ENCODE peak calls at places on chromosomes 7 and 10, in four cellular contexts. Q is NCI-H187, P is BE2C, W is GM23248. G is an unnamed sample.
A peak's percentile ranks its signal among the peaks of the same experiment; 100 is the strongest.

GRCh38 chr7:25382175-25382574 is 153.9 kb upstream of the NPVF start:
- DNase-seq in Q (no peak), P (no peak), W (no peak), G (no peak)

GRCh38 chr10:130656582-130657133 is 520.5 kb downstream of the GLRX3 start:
- DNase-seq in Q (no peak), P (no peak), W (no peak), G (no peak)

GRCh38 chr7:46000513-46000912 is 79.4 kb upstream of the IGFBP3 start:
- DNase-seq in Q (no peak), P (no peak), W (no peak), G (no peak)

GRCh38 chr7:158405324-158405723 is 182.3 kb downstream of the PTPRN2 start:
- DNase-seq in Q (no peak), P (no peak), W (no peak), G (no peak)

GRCh38 chr10:50594012-50594411 is 29.7 kb downstream of the SGMS1 start:
- DNase-seq in Q (no peak), P (no peak), W (peak; percentile 89), G (no peak)

GRCh38 chr7:22052221-22052639 is 106.5 kb upstream of the CDCA7L start:
- DNase-seq in Q (no peak), P (no peak), W (peak; percentile 38), G (no peak)

GRCh38 chr7:18317956-18318355 is 177.6 kb upstream of the HDAC9 start:
- DNase-seq in Q (no peak), P (no peak), W (peak; percentile 1), G (no peak)

GRCh38 chr7:131173148-131173890 is 154.4 kb upstream of the MKLN1 start:
- DNase-seq in Q (no peak), P (no peak), W (peak; percentile 59), G (no peak)

GRCh38 chr10:3526721-3527120 is 258.3 kb downstream of the KLF6 start:
- DNase-seq in Q (no peak), P (no peak), W (peak; percentile 94), G (no peak)